ENCODE peak calls at places on chromosomes 5 and 9, in six cellular contexts. S is tibial nerve, J is IMR-90, E is astrocyte, F is testis, O is heart right ventricle. L is an unnamed sample.

GRCh38 chr5:11524188-11524587 is 380.1 kb downstream of the CTNND2 start:
- DNase-seq in S (no peak), J (no peak), E (peak), F (no peak), O (no peak), L (no peak)

GRCh38 chr5:57724836-57725235 is 242.2 kb upstream of the ACTBL2 start:
- DNase-seq in S (no peak), J (peak), E (peak), F (no peak), O (no peak), L (no peak)

GRCh38 chr5:17314907-17315471 is 97.6 kb downstream of the BASP1 start:
- DNase-seq in S (no peak), J (no peak), E (peak), F (no peak), O (no peak), L (no peak)

GRCh38 chr5:96807099-96807654 is 568 bp downstream of the ERAP1 start:
- DNase-seq in S (peak), J (peak), E (peak), F (peak), O (peak), L (peak)

GRCh38 chr5:10264569-10264968 is 14.5 kb downstream of the CCT5 start:
- DNase-seq in S (no peak), J (peak), E (no peak), F (no peak), O (no peak), L (no peak)

GRCh38 chr9:117548556-117548955 is 133.7 kb upstream of the ASTN2 start:
- DNase-seq in S (no peak), J (no peak), E (no peak), F (no peak), O (no peak), L (no peak)

GRCh38 chr5:116652903-116653302 is 78.3 kb upstream of the SEMA6A start:
- DNase-seq in S (peak), J (no peak), E (peak), F (no peak), O (no peak), L (no peak)

GRCh38 chr9:37408933-37409710 is 13.4 kb upstream of the GRHPR start:
- DNase-seq in S (no peak), J (no peak), E (no peak), F (no peak), O (no peak), L (no peak)

GRCh38 chr5:10556331-10556807 is 7.5 kb upstream of the ANKRD33B start:
- DNase-seq in S (no peak), J (peak), E (peak), F (no peak), O (no peak), L (no peak)

GRCh38 chr5:68465133-68465532 is 249.6 kb downstream of the PIK3R1 start:
- DNase-seq in S (no peak), J (no peak), E (no peak), F (no peak), O (no peak), L (no peak)

GRCh38 chr9:34589656-34590375 is at the start of gene CNTFR:
- DNase-seq in S (no peak), J (no peak), E (no peak), F (peak), O (no peak), L (no peak)

GRCh38 chr5:40780199-40780598 is 18.0 kb downstream of the PRKAA1 start:
- DNase-seq in S (no peak), J (no peak), E (no peak), F (no peak), O (no peak), L (no peak)

GRCh38 chr9:91949293-91949945 is 609 bp downstream of the ROR2 start:
- DNase-seq in S (no peak), J (no peak), E (no peak), F (peak), O (no peak), L (no peak)

GRCh38 chr5:171207256-171207866 is 101.7 kb upstream of the TLX3 start:
- DNase-seq in S (peak), J (peak), E (peak), F (peak), O (no peak), L (no peak)

GRCh38 chr5:139431706-139432105 is 7.6 kb downstream of the DNAJC18 start:
- DNase-seq in S (no peak), J (peak), E (no peak), F (no peak), O (no peak), L (no peak)

GRCh38 chr5:149799119-149799623 is 69.1 kb downstream of the PPARGC1B start:
- DNase-seq in S (peak), J (peak), E (peak), F (peak), O (peak), L (no peak)

GRCh38 chr5:108420182-108420581 is 38.3 kb upstream of the FBXL17 start:
- DNase-seq in S (no peak), J (no peak), E (no peak), F (no peak), O (no peak), L (no peak)

GRCh38 chr9:117656007-117656406 is 48.2 kb upstream of the TLR4 start:
- DNase-seq in S (no peak), J (no peak), E (peak), F (no peak), O (no peak), L (no peak)

GRCh38 chr5:176810084-176810597 is at the start of gene UNC5A:
- DNase-seq in S (no peak), J (peak), E (peak), F (peak), O (peak), L (no peak)

GRCh38 chr5:153299891-153300290 is 190.6 kb upstream of the GRIA1 start:
- DNase-seq in S (no peak), J (no peak), E (no peak), F (no peak), O (no peak), L (no peak)

GRCh38 chr5:149024477-149024876 is 38.4 kb downstream of the SH3TC2 start:
- DNase-seq in S (no peak), J (peak), E (no peak), F (no peak), O (no peak), L (no peak)

GRCh38 chr9:101029300-101030021 is 934 bp downstream of the PLPPR1 start:
- DNase-seq in S (no peak), J (no peak), E (no peak), F (no peak), O (no peak), L (no peak)

GRCh38 chr5:68373050-68373449 is 157.5 kb downstream of the PIK3R1 start:
- DNase-seq in S (no peak), J (no peak), E (no peak), F (no peak), O (no peak), L (no peak)

GRCh38 chr5:160641405-160641804 is 210.6 kb downstream of the ATP10B start:
- DNase-seq in S (no peak), J (no peak), E (no peak), F (no peak), O (no peak), L (no peak)

GRCh38 chr5:50794812-50795211 is 128.4 kb downstream of the PARP8 start:
- DNase-seq in S (no peak), J (no peak), E (no peak), F (no peak), O (no peak), L (no peak)

GRCh38 chr5:171989946-171990712 is 16.3 kb downstream of the FBXW11 start:
- DNase-seq in S (no peak), J (no peak), E (no peak), F (no peak), O (no peak), L (no peak)

GRCh38 chr5:109585012-109585599 is 104.6 kb upstream of the MAN2A1 start:
- DNase-seq in S (no peak), J (no peak), E (peak), F (no peak), O (no peak), L (no peak)

GRCh38 chr5:88602584-88602983 is 280.4 kb downstream of the MEF2C start:
- DNase-seq in S (no peak), J (no peak), E (no peak), F (peak), O (no peak), L (no peak)

GRCh38 chr5:172133359-172134029 is 54.5 kb downstream of the STK10 start:
- DNase-seq in S (peak), J (peak), E (peak), F (no peak), O (no peak), L (no peak)

GRCh38 chr9:99137225-99137624 is 32.3 kb downstream of the TGFBR1 start:
- DNase-seq in S (no peak), J (no peak), E (no peak), F (no peak), O (no peak), L (no peak)

GRCh38 chr9:99138424-99139284 is 33.7 kb downstream of the TGFBR1 start:
- DNase-seq in S (no peak), J (no peak), E (no peak), F (no peak), O (no peak), L (no peak)

GRCh38 chr9:99133145-99133544 is 28.2 kb downstream of the TGFBR1 start:
- DNase-seq in S (no peak), J (no peak), E (no peak), F (no peak), O (no peak), L (no peak)

GRCh38 chr9:99135498-99135897 is 30.6 kb downstream of the TGFBR1 start:
- DNase-seq in S (no peak), J (no peak), E (no peak), F (no peak), O (no peak), L (no peak)

GRCh38 chr9:99134893-99135341 is 30.0 kb downstream of the TGFBR1 start:
- DNase-seq in S (no peak), J (peak), E (peak), F (no peak), O (no peak), L (no peak)
- TF ChIP-seq CTCF in S (no peak), J (no peak), E (no peak), F (no peak), O (no peak), L (no peak)

GRCh38 chr9:72946821-72947220 is 6.0 kb downstream of the ALDH1A1 start:
- DNase-seq in S (no peak), J (no peak), E (no peak), F (no peak), O (no peak), L (no peak)

GRCh38 chr9:72948906-72949582 is 3.8 kb downstream of the ALDH1A1 start:
- DNase-seq in S (no peak), J (no peak), E (no peak), F (peak), O (no peak), L (no peak)

GRCh38 chr9:72949918-72950325 is 2.9 kb downstream of the ALDH1A1 start:
- DNase-seq in S (no peak), J (no peak), E (no peak), F (no peak), O (no peak), L (no peak)

GRCh38 chr9:72946318-72946717 is 6.5 kb downstream of the ALDH1A1 start:
- DNase-seq in S (no peak), J (no peak), E (no peak), F (no peak), O (no peak), L (no peak)

GRCh38 chr9:72947987-72948465 is 4.8 kb downstream of the ALDH1A1 start:
- DNase-seq in S (no peak), J (no peak), E (no peak), F (no peak), O (no peak), L (no peak)
- H3K4me3 ChIP-seq in S (peak), J (no peak), E (no peak), F (no peak), O (no peak), L (no peak)

GRCh38 chr9:106875548-106875947 is 12.6 kb downstream of the ZNF462 start:
- DNase-seq in S (no peak), J (no peak), E (no peak), F (no peak), O (peak), L (no peak)
- H3K27ac ChIP-seq in S (no peak), J (no peak), E (no peak), F (no peak), O (peak), L (no peak)

DNA sequence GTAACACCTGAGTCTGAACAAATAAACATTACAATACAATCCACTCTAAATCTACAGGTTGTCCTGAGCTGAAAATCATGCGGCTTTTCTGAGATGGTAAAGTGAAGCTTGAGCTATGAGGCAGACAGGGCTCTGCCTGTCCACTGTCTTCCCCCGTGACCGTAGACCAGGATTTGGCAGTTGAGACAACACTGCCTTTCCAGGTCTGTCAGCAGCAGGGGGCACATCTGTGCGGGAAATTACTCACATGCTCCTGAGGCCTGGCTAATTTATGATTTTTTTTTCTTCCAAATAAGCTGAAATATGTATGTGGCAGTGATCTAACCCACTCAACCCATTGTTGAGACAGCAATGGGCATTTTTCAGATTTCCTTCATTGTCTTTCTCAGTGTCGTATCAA is 307.9 kb downstream of the FBXL7 start:
- DNase-seq in S (peak), J (peak), E (peak), F (peak), O (peak), L (no peak)
- TF ChIP-seq CTCF in S (no peak), J (peak), E (no peak), F (no peak), O (peak), L (no peak)

GRCh38 chr9:114096041-114096511 is 3.0 kb downstream of the KIF12 start:
- DNase-seq in S (no peak), J (no peak), E (no peak), F (no peak), O (no peak), L (no peak)

GRCh38 chr9:114098021-114098659 is 952 bp downstream of the KIF12 start:
- DNase-seq in S (no peak), J (no peak), E (no peak), F (peak), O (no peak), L (no peak)

GRCh38 chr9:114098660-114099522 is at the start of gene KIF12:
- DNase-seq in S (no peak), J (no peak), E (no peak), F (peak), O (no peak), L (no peak)

GRCh38 chr9:114096866-114097612 is 2.1 kb downstream of the KIF12 start:
- DNase-seq in S (no peak), J (no peak), E (no peak), F (no peak), O (no peak), L (no peak)

DNA sequence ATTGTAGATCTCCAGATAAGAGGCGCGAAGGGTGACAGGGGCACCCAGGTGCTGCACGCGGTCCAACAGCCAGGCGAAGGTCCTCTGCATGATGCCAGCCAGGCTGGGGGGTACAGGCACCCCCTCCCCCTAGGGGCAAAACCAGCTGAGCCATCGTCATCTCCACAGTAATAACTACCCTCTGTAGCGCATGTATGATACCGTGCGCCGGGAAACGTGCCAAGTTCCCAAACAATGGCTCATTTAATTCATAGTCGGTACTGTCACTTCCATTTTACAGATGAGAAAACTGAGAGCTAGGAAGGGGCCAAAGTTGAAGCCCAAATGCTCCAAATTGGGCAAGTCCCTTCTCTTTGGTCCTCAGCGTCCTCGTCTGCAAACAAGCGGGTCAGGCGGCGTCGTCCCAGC is 1.5 kb downstream of the KIF12 start:
- DNase-seq in S (no peak), J (no peak), E (peak), F (peak), O (no peak), L (no peak)
- H3K4me3 ChIP-seq in S (peak), J (no peak), E (no peak), F (peak), O (peak), L (peak)

DNA sequence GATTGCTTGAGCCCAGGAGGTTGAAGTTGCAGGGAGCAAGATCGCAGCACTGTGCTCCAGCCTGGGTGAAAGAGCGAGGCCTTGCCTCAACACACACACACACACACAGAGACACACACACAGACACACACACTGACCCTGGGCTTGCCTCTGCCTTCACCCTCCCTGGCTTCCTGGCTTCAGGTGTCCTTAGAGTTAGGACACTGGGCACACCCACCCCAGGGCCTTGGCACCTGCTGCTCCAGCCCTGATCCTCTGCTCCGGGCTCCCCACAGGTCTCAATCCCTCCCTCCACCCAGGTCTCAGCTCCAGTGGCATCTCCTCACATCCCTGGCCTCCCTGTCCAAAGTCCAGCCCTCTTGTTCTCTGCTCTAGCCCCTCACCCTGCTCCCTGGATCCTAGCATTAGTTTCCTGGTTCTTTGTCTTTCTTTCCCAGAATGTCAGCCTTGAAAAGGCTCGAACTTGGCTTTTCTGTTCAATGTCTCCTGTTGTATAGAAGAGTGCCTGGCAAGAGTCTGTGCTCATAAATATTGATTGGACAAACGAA is 212.9 kb downstream of the C9orf50 start:
- DNase-seq in S (no peak), J (no peak), E (no peak), F (no peak), O (no peak), L (no peak)
- H3K27ac ChIP-seq in S (no peak), J (no peak), E (no peak), F (no peak), O (peak), L (peak)

L was measured in coronary artery.